ENCODE peak calls at places on chromosomes 2 and 18, in five cellular contexts. Y is CD8-positive, alpha-beta memory T cell; P is effector memory CD4-positive, alpha-beta T cell; A is upper lobe of left lung; C is stomach. L is an unnamed sample.

GRCh38 chr18:5515007-5515744 is 28.6 kb downstream of the EPB41L3 start:
- DNase-seq in Y (no peak), P (no peak), A (no peak), C (no peak), L (no peak)

GRCh38 chr2:3613524-3613905 is 18.6 kb downstream of the COLEC11 start:
- DNase-seq in Y (no peak), P (no peak), A (no peak), C (peak), L (no peak)

GRCh38 chr2:5019324-5019723 is 672.9 kb upstream of the SOX11 start:
- DNase-seq in Y (no peak), P (no peak), A (no peak), C (no peak), L (no peak)

GRCh38 chr2:2542966-2543555 is 212.0 kb upstream of the MYT1L start:
- DNase-seq in Y (no peak), P (no peak), A (no peak), C (no peak), L (no peak)

GRCh38 chr18:6785001-6785400 is 55.5 kb downstream of the ARHGAP28 start:
- DNase-seq in Y (no peak), P (no peak), A (no peak), C (no peak), L (no peak)

GRCh38 chr2:240873805-240874714 is 5.4 kb downstream of the AGXT start:
- DNase-seq in Y (no peak), P (no peak), A (no peak), C (no peak), L (no peak)

GRCh38 chr2:148876589-148877402 is 1.8 kb downstream of the KIF5C start:
- DNase-seq in Y (peak), P (peak), A (no peak), C (peak), L (peak)

GRCh38 chr2:309148-309969 is 21.5 kb upstream of the ALKAL2 start:
- DNase-seq in Y (no peak), P (no peak), A (no peak), C (no peak), L (no peak)

GRCh38 chr2:188966728-188967127 is 7.4 kb upstream of the COL3A1 start:
- DNase-seq in Y (no peak), P (no peak), A (no peak), C (no peak), L (no peak)

GRCh38 chr2:36618381-36618780 is 20.4 kb upstream of the FEZ2 start:
- DNase-seq in Y (no peak), P (no peak), A (peak), C (no peak), L (no peak)

GRCh38 chr18:44356566-44357157 is 324.0 kb upstream of the SETBP1 start:
- DNase-seq in Y (no peak), P (no peak), A (no peak), C (no peak), L (no peak)

GRCh38 chr2:79000008-79000576 is 25.4 kb upstream of the REG3G start:
- DNase-seq in Y (no peak), P (no peak), A (no peak), C (no peak), L (peak)

GRCh38 chr2:234986346-234986745 is 34.5 kb downstream of the SH3BP4 start:
- DNase-seq in Y (no peak), P (no peak), A (no peak), C (no peak), L (no peak)

GRCh38 chr2:178163395-178163794 is 30.9 kb upstream of the OSBPL6 start:
- DNase-seq in Y (no peak), P (no peak), A (no peak), C (no peak), L (no peak)

GRCh38 chr2:192499476-192499875 is 304.7 kb upstream of the TMEFF2 start:
- DNase-seq in Y (no peak), P (no peak), A (no peak), C (no peak), L (no peak)

GRCh38 chr2:236164201-236164982 is 3.8 kb downstream of the GBX2 start:
- DNase-seq in Y (no peak), P (no peak), A (no peak), C (no peak), L (no peak)

GRCh38 chr2:30686669-30687068 is 120.6 kb downstream of the CAPN13 start:
- DNase-seq in Y (no peak), P (no peak), A (no peak), C (no peak), L (no peak)

GRCh38 chr2:46275995-46276394 is 21.2 kb upstream of the EPAS1 start:
- DNase-seq in Y (no peak), P (no peak), A (peak), C (no peak), L (peak)

GRCh38 chr2:68937346-68938055 is 15.2 kb downstream of the GKN2 start:
- DNase-seq in Y (no peak), P (no peak), A (no peak), C (no peak), L (no peak)

GRCh38 chr18:31506024-31506742 is 8.2 kb downstream of the DSG2 start:
- DNase-seq in Y (no peak), P (no peak), A (no peak), C (no peak), L (no peak)

GRCh38 chr2:174383796-174384195 is 11.7 kb upstream of the SCRN3 start:
- DNase-seq in Y (no peak), P (no peak), A (no peak), C (no peak), L (no peak)

GRCh38 chr2:187567126-187567525 is 12.9 kb upstream of the TFPI start:
- DNase-seq in Y (no peak), P (no peak), A (no peak), C (no peak), L (no peak)

GRCh38 chr2:166184789-166185188 is 57.0 kb upstream of the SCN1A start:
- DNase-seq in Y (no peak), P (no peak), A (no peak), C (no peak), L (no peak)

GRCh38 chr2:26758790-26759321 is 5.2 kb upstream of the SLC35F6 start:
- DNase-seq in Y (no peak), P (no peak), A (no peak), C (no peak), L (no peak)

GRCh38 chr2:190266314-190266713 is 53.3 kb downstream of the HIBCH start:
- DNase-seq in Y (no peak), P (no peak), A (no peak), C (no peak), L (no peak)

GRCh38 chr2:144890828-144891227 is 370.9 kb upstream of the ZEB2 start:
- DNase-seq in Y (no peak), P (no peak), A (no peak), C (no peak), L (no peak)

GRCh38 chr2:24930768-24931167 is 10.7 kb upstream of the ADCY3 start:
- DNase-seq in Y (no peak), P (no peak), A (no peak), C (peak), L (no peak)

GRCh38 chr2:217944923-217945322 is 57.9 kb downstream of the TNS1 start:
- DNase-seq in Y (no peak), P (no peak), A (no peak), C (no peak), L (peak)

GRCh38 chr2:85588218-85589044 is 4.2 kb downstream of the VAMP5 start:
- DNase-seq in Y (no peak), P (no peak), A (no peak), C (no peak), L (no peak)

GRCh38 chr18:6279308-6279707 is 135.4 kb downstream of the L3MBTL4 start:
- DNase-seq in Y (no peak), P (no peak), A (no peak), C (no peak), L (no peak)

GRCh38 chr18:23437357-23438045 is 15.6 kb upstream of the RIOK3 start:
- DNase-seq in Y (peak), P (peak), A (peak), C (peak), L (peak)
- H3K27ac ChIP-seq in Y (peak), P (no peak), A (peak), C (peak), L (peak)

GRCh38 chr18:13616041-13616440 is 110.3 kb downstream of the FAM210A start:
- DNase-seq in Y (no peak), P (no peak), A (no peak), C (no peak), L (no peak)

GRCh38 chr18:13618760-13619438 is 107.5 kb downstream of the FAM210A start:
- DNase-seq in Y (no peak), P (no peak), A (no peak), C (no peak), L (no peak)

GRCh38 chr18:13616525-13617035 is 109.8 kb downstream of the FAM210A start:
- DNase-seq in Y (no peak), P (no peak), A (no peak), C (no peak), L (no peak)

GRCh38 chr18:13619505-13620205 is 106.7 kb downstream of the FAM210A start:
- DNase-seq in Y (no peak), P (no peak), A (no peak), C (no peak), L (peak)

DNA sequence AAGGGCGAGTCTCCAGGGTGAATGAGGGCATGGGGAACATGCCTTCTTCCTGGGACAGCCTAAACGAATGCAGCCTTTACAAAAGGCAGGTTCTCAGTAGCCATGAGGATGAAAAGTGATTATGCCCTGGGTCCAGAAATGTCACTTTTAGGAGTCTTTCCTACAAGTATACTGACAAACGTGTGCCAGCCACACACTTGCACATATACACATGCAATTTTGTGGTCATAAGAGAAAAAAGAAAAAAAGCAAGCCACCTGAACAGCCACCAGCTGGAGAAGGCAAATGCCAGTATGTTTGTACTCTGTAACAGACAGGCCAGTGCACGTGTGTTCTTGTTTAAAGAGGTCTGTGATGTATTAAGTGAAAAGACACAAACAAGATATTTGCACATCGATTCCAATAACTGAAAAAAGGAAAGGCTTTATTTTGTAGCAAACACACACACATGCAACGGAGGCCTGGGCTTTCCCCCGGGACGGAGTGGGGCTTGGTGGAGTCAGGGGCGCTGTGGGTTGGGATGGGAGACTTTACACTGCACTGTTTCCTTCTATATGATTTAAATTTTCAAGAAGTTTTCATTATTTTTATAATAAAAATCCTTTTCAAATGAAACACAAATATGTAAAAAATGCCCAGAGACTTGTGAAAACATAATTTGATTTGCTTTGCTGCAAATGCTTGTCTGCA is 108.4 kb downstream of the FAM210A start:
- DNase-seq in Y (no peak), P (no peak), A (no peak), C (no peak), L (no peak)
- H3K27ac ChIP-seq in Y (no peak), P (no peak), A (no peak), C (no peak), L (no peak)

DNA sequence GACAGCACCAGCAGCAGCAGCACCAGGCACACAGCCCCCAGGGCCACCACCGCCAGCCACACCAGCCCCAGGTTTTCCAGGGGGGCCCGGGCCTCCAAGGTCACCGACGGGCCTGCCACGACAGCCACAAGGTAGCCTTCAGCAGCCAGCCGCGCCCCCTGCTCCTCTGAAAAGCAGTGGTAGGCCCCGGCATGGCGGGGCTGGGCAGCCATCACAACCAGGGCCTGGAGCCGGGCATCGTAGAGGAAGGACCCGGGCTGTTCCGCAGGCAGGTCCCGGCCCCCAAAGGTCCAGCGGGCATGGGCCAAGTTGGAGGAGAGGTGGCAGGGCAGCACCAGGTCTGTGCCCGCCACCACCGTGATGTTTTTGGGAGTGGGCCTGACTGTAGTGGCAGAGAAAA is 3.3 kb upstream of the ANKRD39 start:
- DNase-seq in Y (no peak), P (no peak), A (no peak), C (no peak), L (no peak)
- H3K27ac ChIP-seq in Y (no peak), P (no peak), A (no peak), C (peak), L (no peak)

DNA sequence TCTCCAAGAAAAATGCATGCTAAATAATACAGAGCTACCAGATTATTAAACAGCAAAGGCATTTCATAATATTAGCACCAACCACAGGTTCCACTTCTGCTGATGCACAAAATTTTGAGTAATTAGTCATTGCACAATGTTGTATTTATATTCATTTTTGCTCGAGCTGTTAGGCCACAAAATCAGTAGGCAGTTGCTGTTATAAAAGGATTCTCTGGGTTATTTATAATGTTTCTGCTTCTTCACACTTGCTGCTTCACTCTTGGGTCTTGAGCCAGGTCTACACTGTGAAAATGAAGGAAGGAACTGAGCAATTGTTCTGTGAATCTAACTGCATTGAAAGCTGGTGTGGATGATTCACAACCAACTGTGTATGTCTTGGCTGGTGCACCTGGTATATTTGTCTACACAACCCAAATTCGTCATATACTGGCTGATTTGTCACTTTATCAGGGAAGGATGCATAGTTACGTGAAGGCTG is 38.3 kb downstream of the MRPL33 start:
- DNase-seq in Y (no peak), P (no peak), A (no peak), C (no peak), L (no peak)
- H3K27ac ChIP-seq in Y (no peak), P (no peak), A (no peak), C (no peak), L (no peak)

DNA sequence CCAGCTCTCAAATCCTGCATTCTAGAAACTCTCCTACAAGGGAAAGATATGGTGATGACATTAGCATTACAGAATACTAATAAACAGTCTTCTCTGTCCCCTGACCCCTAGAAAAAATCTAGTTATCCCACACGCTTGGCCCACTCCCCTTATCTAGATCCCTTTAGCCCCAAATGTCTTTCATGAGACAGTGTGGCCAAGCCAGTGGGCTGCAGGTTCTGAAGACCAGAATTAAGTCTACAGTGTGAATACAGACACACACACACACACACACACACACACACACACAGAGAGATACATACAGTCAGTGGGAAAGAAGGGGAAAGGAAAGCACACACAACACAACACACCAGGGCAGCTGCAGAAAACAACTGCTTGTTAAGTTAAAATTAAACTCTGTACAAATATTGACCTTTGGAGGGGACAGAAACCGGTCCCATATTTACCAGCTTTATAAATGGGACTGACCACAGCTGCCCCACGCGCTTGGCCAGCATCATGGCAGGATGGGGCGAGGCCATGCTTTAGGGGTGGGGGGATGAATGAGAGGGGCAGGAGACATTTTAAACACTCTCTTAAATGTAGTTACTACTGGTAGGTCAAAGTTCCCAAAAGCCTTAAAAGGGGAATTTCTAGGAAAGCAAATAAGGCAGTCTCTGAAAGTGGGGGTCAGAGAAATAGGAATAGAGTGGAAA is 49.1 kb downstream of the NHEJ1 start:
- DNase-seq in Y (no peak), P (no peak), A (no peak), C (peak), L (no peak)
- H3K27ac ChIP-seq in Y (no peak), P (no peak), A (no peak), C (peak), L (no peak)

GRCh38 chr18:8960740-8961657 is 141.5 kb upstream of the NDUFV2 start:
- DNase-seq in Y (no peak), P (no peak), A (no peak), C (no peak), L (no peak)
- H3K27ac ChIP-seq in Y (no peak), P (no peak), A (no peak), C (peak), L (no peak)

DNA sequence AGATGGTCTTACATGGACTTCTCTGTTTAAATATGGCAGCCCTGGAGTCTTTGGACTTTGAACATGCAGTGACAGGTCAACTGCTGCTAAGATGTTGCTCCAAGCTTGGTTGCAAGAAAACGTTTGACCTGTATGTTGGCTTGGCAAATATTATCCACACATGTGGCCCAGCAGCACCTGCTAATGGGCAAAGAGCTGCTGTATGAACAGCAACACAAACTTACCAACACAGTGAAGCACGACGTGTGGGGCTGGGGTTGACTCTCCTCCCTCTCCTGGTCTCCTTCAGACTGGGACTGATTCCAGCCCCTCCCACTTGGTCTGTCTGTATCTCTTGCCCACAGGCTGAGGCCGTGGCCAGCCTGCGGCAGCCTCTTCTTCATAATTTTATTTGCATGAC is 3.8 kb downstream of the KCNE4 start:
- DNase-seq in Y (no peak), P (no peak), A (no peak), C (peak), L (no peak)
- H3K27ac ChIP-seq in Y (no peak), P (no peak), A (no peak), C (peak), L (no peak)

GRCh38 chr2:29249666-29250253 is 134.5 kb downstream of the CLIP4 start:
- DNase-seq in Y (no peak), P (no peak), A (no peak), C (no peak), L (no peak)
- H3K27ac ChIP-seq in Y (no peak), P (no peak), A (no peak), C (no peak), L (no peak)

GRCh38 chr2:201574754-201575153 is 68.5 kb downstream of the TMEM237 start:
- DNase-seq in Y (no peak), P (no peak), A (no peak), C (no peak), L (no peak)
- H3K27ac ChIP-seq in Y (no peak), P (no peak), A (no peak), C (no peak), L (no peak)